ENCODE peak calls at places on chromosomes 11 and 22, in ten cellular contexts. G, T, L, Z, B, C, O, D, E and U are unnamed samples.

GRCh38 chr11:94776351-94777321 is 8.5 kb downstream of the AMOTL1 start:
- DNase-seq in G (no peak), T (peak), L (no peak), Z (peak), B (no peak), C (peak), O (peak), D (no peak), E (no peak), U (no peak)

GRCh38 chr22:23176645-23177027 is 3.7 kb upstream of the BCR start:
- DNase-seq in G (no peak), T (no peak), L (no peak), Z (no peak), B (no peak), C (no peak), O (no peak), D (no peak), E (no peak), U (no peak)

GRCh38 chr11:16863382-16863781 is 124.9 kb downstream of the C11orf58 start:
- DNase-seq in G (no peak), T (no peak), L (no peak), Z (no peak), B (no peak), C (no peak), O (no peak), D (no peak), E (no peak), U (no peak)

GRCh38 chr11:2645779-2646118 is 54.0 kb downstream of the KCNQ1OT1 start:
- DNase-seq in G (no peak), T (no peak), L (no peak), Z (no peak), B (no peak), C (no peak), O (no peak), D (no peak), E (no peak), U (no peak)

GRCh38 chr11:69144719-69145365 is 10.9 kb upstream of the SMIM38 start:
- DNase-seq in G (no peak), T (peak), L (no peak), Z (no peak), B (no peak), C (no peak), O (peak), D (no peak), E (no peak), U (no peak)

GRCh38 chr11:64650923-64651523 is 60.0 kb downstream of the SLC22A12 start:
- DNase-seq in G (no peak), T (peak), L (no peak), Z (no peak), B (no peak), C (peak), O (peak), D (peak), E (no peak), U (no peak)

GRCh38 chr11:111730871-111731591 is 35.2 kb downstream of the PPP2R1B start:
- DNase-seq in G (no peak), T (no peak), L (no peak), Z (no peak), B (peak), C (no peak), O (peak), D (no peak), E (no peak), U (no peak)

GRCh38 chr22:37632174-37633081 is 7.0 kb upstream of the SH3BP1 start:
- DNase-seq in G (no peak), T (no peak), L (no peak), Z (no peak), B (no peak), C (no peak), O (no peak), D (no peak), E (no peak), U (no peak)

GRCh38 chr22:37880668-37881440 is 25.2 kb upstream of the MICALL1 start:
- DNase-seq in G (no peak), T (peak), L (no peak), Z (no peak), B (no peak), C (peak), O (peak), D (no peak), E (no peak), U (no peak)

GRCh38 chr11:134558916-134559616 is 147.0 kb upstream of the B3GAT1 start:
- DNase-seq in G (no peak), T (no peak), L (no peak), Z (no peak), B (no peak), C (no peak), O (no peak), D (peak), E (no peak), U (no peak)

GRCh38 chr11:73024646-73025045 is 117.5 kb downstream of the FCHSD2 start:
- DNase-seq in G (no peak), T (no peak), L (no peak), Z (no peak), B (no peak), C (no peak), O (no peak), D (no peak), E (no peak), U (no peak)

GRCh38 chr22:36879775-36880174 is 19.0 kb downstream of the NCF4 start:
- DNase-seq in G (no peak), T (peak), L (no peak), Z (no peak), B (peak), C (peak), O (no peak), D (no peak), E (no peak), U (no peak)

GRCh38 chr22:19631899-19632670 is 82.2 kb upstream of the SEPTIN5 start:
- DNase-seq in G (no peak), T (peak), L (no peak), Z (no peak), B (peak), C (peak), O (peak), D (peak), E (no peak), U (no peak)

GRCh38 chr11:93929407-93929806 is 79.0 kb upstream of the VSTM5 start:
- DNase-seq in G (no peak), T (no peak), L (no peak), Z (no peak), B (no peak), C (no peak), O (no peak), D (no peak), E (no peak), U (no peak)

GRCh38 chr22:33053323-33053722 is 4.9 kb downstream of the SYN3 start:
- DNase-seq in G (no peak), T (no peak), L (no peak), Z (no peak), B (no peak), C (no peak), O (no peak), D (no peak), E (no peak), U (no peak)

GRCh38 chr22:32473388-32473952 is 1.1 kb upstream of the FBXO7 start:
- DNase-seq in G (no peak), T (peak), L (peak), Z (peak), B (peak), C (peak), O (peak), D (peak), E (no peak), U (peak)

GRCh38 chr11:74388678-74389327 is 9.4 kb downstream of the PGM2L1 start:
- DNase-seq in G (peak), T (peak), L (peak), Z (no peak), B (peak), C (peak), O (peak), D (peak), E (no peak), U (peak)

GRCh38 chr11:116607027-116607426 is 165.8 kb downstream of the BUD13 start:
- DNase-seq in G (no peak), T (no peak), L (no peak), Z (no peak), B (no peak), C (no peak), O (no peak), D (no peak), E (no peak), U (no peak)